ENCODE peak calls at places on chromosome 12, in nine cellular contexts. T is HCT116, K is A673, Z is ovary, C is AG04450, A is lung, P is HepG2, O is colonic mucosa, U is fibroblast of pulmonary artery. E is an unnamed sample.

GRCh38 chr12:71755146-71755892 is 656 bp downstream of the RAB21 start:
- DNase-seq in T (no peak), K (peak), Z (peak), C (no peak), A (peak), P (peak), O (peak), U (peak), E (peak)

GRCh38 chr12:108668532-108668931 is 34.8 kb upstream of the SELPLG start:
- DNase-seq in T (no peak), K (no peak), Z (no peak), C (no peak), A (no peak), P (no peak), O (no peak), U (peak), E (no peak)

GRCh38 chr12:117344716-117345115 is 16.7 kb downstream of the NOS1 start:
- DNase-seq in T (no peak), K (no peak), Z (no peak), C (no peak), A (no peak), P (no peak), O (no peak), U (no peak), E (no peak)

GRCh38 chr12:52628111-52628507 is 9.8 kb upstream of the KRT73 start:
- DNase-seq in T (no peak), K (no peak), Z (no peak), C (no peak), A (no peak), P (no peak), O (no peak), U (no peak), E (no peak)

GRCh38 chr12:14185441-14186192 is 179.9 kb upstream of the ATF7IP start:
- DNase-seq in T (peak), K (peak), Z (no peak), C (peak), A (no peak), P (peak), O (peak), U (peak), E (no peak)

GRCh38 chr12:124756151-124756550 is 107.5 kb downstream of the SCARB1 start:
- DNase-seq in T (no peak), K (no peak), Z (no peak), C (no peak), A (no peak), P (no peak), O (no peak), U (no peak), E (no peak)

GRCh38 chr12:89721291-89721987 is 12.8 kb upstream of the ATP2B1 start:
- DNase-seq in T (no peak), K (no peak), Z (no peak), C (no peak), A (no peak), P (no peak), O (no peak), U (no peak), E (no peak)

GRCh38 chr12:41521872-41522379 is 333.8 kb downstream of the PDZRN4 start:
- DNase-seq in T (no peak), K (peak), Z (no peak), C (peak), A (no peak), P (no peak), O (no peak), U (peak), E (no peak)

GRCh38 chr12:2284321-2284813 is 231.6 kb downstream of the CACNA1C start:
- DNase-seq in T (no peak), K (peak), Z (no peak), C (no peak), A (no peak), P (no peak), O (no peak), U (peak), E (peak)

GRCh38 chr12:563250-563781 is 99.9 kb downstream of the NINJ2 start:
- DNase-seq in T (no peak), K (no peak), Z (no peak), C (no peak), A (no peak), P (no peak), O (no peak), U (no peak), E (no peak)

GRCh38 chr12:47768323-47768811 is 4.7 kb upstream of the SLC48A1 start:
- DNase-seq in T (no peak), K (peak), Z (no peak), C (no peak), A (no peak), P (peak), O (no peak), U (peak), E (no peak)

GRCh38 chr12:532908-533565 is 73.3 kb downstream of the B4GALNT3 start:
- DNase-seq in T (no peak), K (no peak), Z (no peak), C (no peak), A (no peak), P (no peak), O (no peak), U (no peak), E (no peak)

GRCh38 chr12:52772727-52773126 is 4.4 kb downstream of the KRT76 start:
- DNase-seq in T (no peak), K (no peak), Z (no peak), C (no peak), A (no peak), P (no peak), O (no peak), U (no peak), E (no peak)

GRCh38 chr12:122062832-122063690 is 15.5 kb upstream of the MLXIP start:
- DNase-seq in T (peak), K (no peak), Z (peak), C (no peak), A (no peak), P (peak), O (peak), U (peak), E (peak)

GRCh38 chr12:88994537-88994936 is 357.8 kb downstream of the DUSP6 start:
- DNase-seq in T (no peak), K (no peak), Z (no peak), C (no peak), A (no peak), P (no peak), O (no peak), U (no peak), E (no peak)

GRCh38 chr12:74980510-74980909 is 229.1 kb downstream of the KCNC2 start:
- DNase-seq in T (no peak), K (peak), Z (no peak), C (no peak), A (no peak), P (no peak), O (no peak), U (no peak), E (no peak)

GRCh38 chr12:61810486-61810885 is 449.7 kb upstream of the USP15 start:
- DNase-seq in T (no peak), K (no peak), Z (no peak), C (no peak), A (no peak), P (no peak), O (no peak), U (no peak), E (no peak)

GRCh38 chr12:68420225-68421008 is 88.3 kb upstream of the MDM1 start:
- DNase-seq in T (no peak), K (no peak), Z (no peak), C (no peak), A (no peak), P (no peak), O (peak), U (peak), E (no peak)

GRCh38 chr12:110600254-110600653 is 13.7 kb upstream of the TCTN1 start:
- DNase-seq in T (peak), K (peak), Z (no peak), C (no peak), A (no peak), P (peak), O (no peak), U (peak), E (no peak)

GRCh38 chr12:100187857-100188519 is 12.6 kb upstream of the ACTR6 start:
- DNase-seq in T (no peak), K (no peak), Z (no peak), C (no peak), A (no peak), P (no peak), O (no peak), U (no peak), E (no peak)

GRCh38 chr12:46664771-46665287 is 161.0 kb downstream of the SLC38A4 start:
- DNase-seq in T (peak), K (peak), Z (no peak), C (peak), A (no peak), P (peak), O (no peak), U (peak), E (no peak)

GRCh38 chr12:76277480-76277879 is 70.7 kb downstream of the BBS10 start:
- DNase-seq in T (no peak), K (no peak), Z (no peak), C (peak), A (no peak), P (no peak), O (no peak), U (peak), E (no peak)

GRCh38 chr12:132475304-132476037 is 14.5 kb upstream of the FBRSL1 start:
- DNase-seq in T (no peak), K (no peak), Z (peak), C (no peak), A (no peak), P (no peak), O (no peak), U (no peak), E (no peak)

GRCh38 chr12:15774819-15775218 is 14.4 kb downstream of the EPS8 start:
- DNase-seq in T (no peak), K (peak), Z (no peak), C (no peak), A (no peak), P (no peak), O (no peak), U (no peak), E (no peak)

GRCh38 chr12:84117190-84117589 is 795.4 kb downstream of the SLC6A15 start:
- DNase-seq in T (no peak), K (no peak), Z (no peak), C (no peak), A (no peak), P (no peak), O (no peak), U (no peak), E (no peak)

DNA sequence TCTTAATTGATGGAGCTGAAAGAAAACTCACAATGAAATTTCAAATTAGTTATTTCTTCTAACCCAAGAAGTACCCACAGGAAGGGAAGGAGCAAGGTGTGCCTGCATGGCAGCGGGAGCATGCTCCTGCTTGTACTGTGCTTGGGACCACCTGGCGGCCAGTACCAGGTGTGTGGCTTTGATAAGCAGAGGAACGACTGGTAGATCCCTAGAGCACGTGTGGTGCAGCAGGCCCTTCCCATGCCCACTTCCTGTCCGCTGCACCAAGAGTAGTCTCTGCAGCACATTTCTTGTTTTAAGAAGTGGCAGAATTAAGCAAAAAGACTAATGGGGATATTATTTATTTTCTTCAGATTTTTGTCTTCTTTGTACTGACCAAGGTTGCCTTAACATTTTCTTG is 122.3 kb upstream of the ATF1 start:
- DNase-seq in T (no peak), K (no peak), Z (no peak), C (no peak), A (no peak), P (no peak), O (no peak), U (no peak), E (no peak)
- H3K4me3 ChIP-seq in T (no peak), K (no peak), Z (no peak), C (no peak), A (no peak), P (no peak), O (no peak), U (no peak), E (no peak)

GRCh38 chr12:57078519-57079404 is at the start of gene NEMP1:
- DNase-seq in T (peak), K (peak), Z (peak), C (peak), A (peak), P (peak), O (peak), U (peak), E (peak)
- TF ChIP-seq CTCF in T (no peak), K (no peak), Z (no peak), C (no peak), A (no peak), P (no peak), O (no peak), U (no peak), E (no peak)

DNA sequence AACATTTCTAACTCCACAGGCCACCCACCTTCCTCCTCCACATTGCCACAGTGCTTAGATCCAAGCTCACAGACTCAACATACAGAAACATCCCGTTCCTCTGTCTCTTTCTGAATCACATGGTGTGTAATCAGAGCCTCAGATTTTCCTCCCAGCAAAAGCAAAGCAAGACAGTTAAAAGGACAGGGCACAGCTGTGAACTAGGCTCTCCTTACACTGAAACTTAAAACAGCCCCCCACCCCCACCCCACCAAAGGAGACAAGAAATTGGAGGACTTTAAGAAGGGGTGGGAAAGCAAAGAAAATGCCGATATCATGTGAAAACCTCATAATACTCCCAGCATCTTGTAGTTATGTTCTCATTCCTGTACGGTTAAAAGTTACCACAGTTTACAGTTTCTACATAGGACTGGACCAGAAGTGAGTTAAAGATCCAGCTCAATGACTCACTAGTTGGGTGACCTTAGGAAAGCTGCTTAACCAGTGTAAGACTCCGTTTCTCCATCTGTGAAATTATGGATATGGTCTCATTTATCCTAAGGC is 4.8 kb downstream of the YBX3 start:
- DNase-seq in T (no peak), K (peak), Z (no peak), C (peak), A (no peak), P (no peak), O (no peak), U (peak), E (no peak)
- H3K4me3 ChIP-seq in T (no peak), K (no peak), Z (no peak), C (peak), A (no peak), P (no peak), O (no peak), U (peak), E (no peak)

GRCh38 chr12:51264297-51264696 is 5.9 kb downstream of the SMAGP start:
- DNase-seq in T (no peak), K (no peak), Z (no peak), C (no peak), A (no peak), P (no peak), O (no peak), U (no peak), E (no peak)

GRCh38 chr12:51265024-51265423 is 5.2 kb downstream of the SMAGP start:
- DNase-seq in T (no peak), K (no peak), Z (no peak), C (no peak), A (no peak), P (no peak), O (no peak), U (no peak), E (no peak)

GRCh38 chr12:51263341-51263740 is 6.9 kb downstream of the SMAGP start:
- DNase-seq in T (no peak), K (no peak), Z (no peak), C (no peak), A (no peak), P (no peak), O (no peak), U (no peak), E (no peak)

DNA sequence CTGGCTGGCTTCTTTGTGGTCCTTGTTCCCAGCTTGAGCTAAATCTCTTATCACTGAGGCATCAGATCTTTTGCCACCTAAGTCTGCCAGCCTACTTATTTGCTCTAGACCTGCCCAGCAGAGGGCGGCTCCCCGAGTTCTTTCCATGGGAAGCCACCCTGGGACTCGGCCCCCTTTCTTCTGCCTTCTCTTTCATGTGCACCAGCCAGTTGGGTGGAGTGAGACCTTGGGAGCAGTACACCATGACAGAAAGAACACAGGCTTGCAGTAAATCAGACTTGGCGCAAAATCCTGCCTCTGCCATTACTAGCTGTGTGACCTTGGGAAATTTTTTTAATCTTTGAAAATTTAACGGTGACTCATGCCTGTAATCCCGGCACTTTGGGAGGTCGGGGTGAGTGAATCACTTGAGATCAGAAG is 7.4 kb downstream of the SMAGP start:
- DNase-seq in T (peak), K (peak), Z (peak), C (no peak), A (no peak), P (no peak), O (peak), U (peak), E (no peak)
- TF ChIP-seq CTCF in T (peak), K (peak), Z (no peak), C (peak), A (no peak), P (no peak), O (peak), U (peak), E (peak)